ENCODE peak calls at places on chromosomes 13 and 19, in seven cellular contexts. W is B cell, O is fibroblast of mammary gland, C is psoas muscle, L is CD14-positive monocyte, V is esophagus muscularis mucosa, R is bronchial epithelial cell. D is an unnamed sample.

GRCh38 chr19:46404884-46405658 is 8.3 kb downstream of the CCDC8 start:
- DNase-seq in W (no peak), O (peak), C (no peak), L (no peak), V (no peak), R (no peak), D (peak)

GRCh38 chr13:66795636-66796035 is 434.5 kb downstream of the PCDH9 start:
- DNase-seq in W (no peak), O (no peak), C (no peak), L (no peak), V (no peak), R (no peak), D (no peak)

GRCh38 chr19:4304509-4305252 is at the start of gene FSD1:
- DNase-seq in W (peak), O (peak), C (no peak), L (no peak), V (no peak), R (no peak), D (peak)

GRCh38 chr19:55305491-55305890 is 19.6 kb downstream of the TMEM150B start:
- DNase-seq in W (peak), O (no peak), C (peak), L (no peak), V (no peak), R (peak), D (peak)

GRCh38 chr19:55809381-55810058 is 22.3 kb downstream of the NLRP11 start:
- DNase-seq in W (peak), O (peak), C (peak), L (no peak), V (no peak), R (peak), D (peak)

GRCh38 chr13:58300974-58301681 is 669.6 kb downstream of the PCDH17 start:
- DNase-seq in W (no peak), O (no peak), C (no peak), L (no peak), V (no peak), R (no peak), D (no peak)

GRCh38 chr19:49875801-49876421 is 1.2 kb downstream of the AKT1S1 start:
- DNase-seq in W (peak), O (no peak), C (peak), L (no peak), V (no peak), R (no peak), D (peak)

GRCh38 chr13:54402495-54402894 is 1373.9 kb downstream of the OLFM4 start:
- DNase-seq in W (no peak), O (no peak), C (no peak), L (no peak), V (no peak), R (no peak), D (no peak)

GRCh38 chr13:49563513-49563912 is 21.8 kb downstream of the RCBTB1 start:
- DNase-seq in W (no peak), O (peak), C (no peak), L (no peak), V (no peak), R (peak), D (no peak)

GRCh38 chr13:49559006-49559405 is 26.4 kb downstream of the RCBTB1 start:
- DNase-seq in W (no peak), O (no peak), C (no peak), L (no peak), V (no peak), R (no peak), D (no peak)

GRCh38 chr13:49561064-49561410 is 24.3 kb downstream of the RCBTB1 start:
- DNase-seq in W (no peak), O (no peak), C (no peak), L (no peak), V (no peak), R (no peak), D (no peak)

GRCh38 chr13:49560270-49561063 is 24.9 kb downstream of the RCBTB1 start:
- DNase-seq in W (no peak), O (no peak), C (no peak), L (no peak), V (no peak), R (peak), D (no peak)
- TF ChIP-seq CTCF in W (no peak), O (no peak), C (no peak), L (no peak), V (no peak), R (peak), D (no peak)

DNA sequence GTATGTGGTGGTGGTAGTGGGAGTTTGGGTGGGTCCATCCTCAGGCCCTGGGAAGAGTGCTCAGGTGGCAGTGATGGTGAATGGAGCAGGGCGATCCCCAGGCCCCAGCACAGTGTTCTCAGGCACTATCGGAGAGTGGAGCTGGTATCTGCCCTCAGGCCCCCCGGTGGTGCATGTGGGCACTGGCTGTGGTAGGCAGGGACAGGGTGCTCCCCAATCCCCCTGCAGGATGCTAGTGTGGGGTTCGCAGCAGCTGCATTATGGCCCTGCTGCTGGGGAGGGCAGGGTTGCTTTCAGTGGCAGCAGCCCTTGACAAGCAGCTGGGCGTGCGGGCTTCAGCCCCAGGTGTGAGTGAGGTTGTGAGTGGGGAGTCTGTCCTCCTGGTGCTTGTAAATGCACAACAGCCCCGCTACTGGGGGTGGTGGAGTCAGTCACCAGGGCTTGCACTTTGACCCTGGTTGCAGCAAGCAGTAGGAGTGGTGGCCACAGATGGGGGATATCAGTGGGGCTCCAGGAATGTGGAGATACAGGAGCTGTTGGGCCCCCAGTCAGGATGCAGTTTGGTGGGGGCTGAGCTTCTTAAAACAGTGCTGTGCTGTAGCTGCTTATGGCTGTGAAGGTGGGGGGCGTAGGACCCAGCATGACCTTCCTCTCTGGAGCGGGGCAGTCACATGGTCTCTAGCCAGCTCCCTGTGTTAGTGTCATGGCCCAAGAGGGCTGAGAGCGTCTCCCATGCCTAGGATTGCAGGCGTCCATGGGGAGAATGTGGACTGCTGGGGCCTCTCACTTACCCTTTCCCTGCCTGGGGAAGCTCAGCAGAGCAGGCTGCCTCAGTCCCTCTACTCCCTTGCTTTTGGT is 38.7 kb upstream of the ARHGEF7 start:
- DNase-seq in W (no peak), O (no peak), C (no peak), L (no peak), V (peak), R (no peak), D (no peak)
- TF ChIP-seq CTCF in W (no peak), O (no peak), C (no peak), L (no peak), V (no peak), R (no peak), D (no peak)

DNA sequence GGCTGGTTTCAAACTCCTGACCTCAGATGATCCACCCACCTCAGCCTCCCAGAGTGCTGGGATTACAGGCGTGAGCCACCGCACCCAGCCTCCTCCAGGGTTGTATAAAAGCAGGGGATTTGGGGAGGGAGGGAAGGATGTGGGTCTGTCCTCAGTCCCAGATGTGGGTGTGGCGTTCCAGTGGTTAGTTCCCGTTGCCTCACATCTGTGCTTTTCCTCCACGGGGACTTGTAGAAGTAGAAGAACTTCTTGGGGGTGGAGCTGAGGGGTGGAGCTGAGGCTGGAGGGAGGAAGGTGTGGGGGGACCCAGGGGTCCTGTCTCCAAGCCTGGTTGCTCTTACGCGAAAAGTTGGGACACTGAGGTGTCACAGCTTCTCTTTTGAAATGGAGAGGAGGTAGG is 514 bp upstream of the MCEMP1 start:
- DNase-seq in W (no peak), O (no peak), C (no peak), L (peak), V (no peak), R (no peak), D (no peak)
- TF ChIP-seq CTCF in W (no peak), O (no peak), C (no peak), L (no peak), V (no peak), R (no peak), D (no peak)

DNA sequence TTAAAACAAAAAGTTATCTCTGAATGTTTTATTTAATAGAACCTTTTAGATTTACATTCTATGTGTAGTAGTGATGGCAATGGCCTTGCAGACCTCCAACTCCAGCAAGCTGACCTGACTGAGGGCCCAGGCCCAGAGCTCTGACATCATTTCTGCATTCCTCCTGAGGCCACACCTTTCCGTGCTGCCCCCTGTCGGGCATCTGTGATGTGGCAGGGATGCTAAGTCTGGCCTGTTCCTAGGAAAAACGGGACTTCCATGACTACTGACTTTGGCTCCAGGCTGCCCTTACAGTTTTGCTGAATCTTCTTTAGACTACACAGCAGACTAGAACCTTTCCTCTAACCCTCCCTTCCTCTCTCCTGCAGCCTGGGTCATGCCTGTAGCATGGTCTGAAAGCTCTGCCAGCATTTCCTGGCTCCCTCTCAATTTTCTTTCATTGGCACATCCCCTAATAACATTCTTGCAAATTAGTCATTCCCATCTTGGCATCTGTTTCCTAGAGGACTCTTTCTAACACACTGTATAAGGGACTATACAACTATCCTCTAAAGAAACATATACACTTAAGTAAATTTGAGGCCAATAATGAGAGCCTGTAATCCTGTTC is 249.0 kb downstream of the GPC5 start:
- DNase-seq in W (no peak), O (no peak), C (no peak), L (no peak), V (no peak), R (no peak), D (peak)
- TF ChIP-seq CTCF in W (no peak), O (peak), C (no peak), L (peak), V (peak), R (no peak), D (peak)

GRCh38 chr19:57563547-57563946 is 3.9 kb upstream of the ZNF550 start:
- DNase-seq in W (no peak), O (no peak), C (no peak), L (no peak), V (no peak), R (no peak), D (no peak)

GRCh38 chr19:57559404-57560025 is at the start of gene ZNF550:
- DNase-seq in W (peak), O (peak), C (peak), L (peak), V (peak), R (peak), D (peak)

GRCh38 chr19:57559008-57559403 is 657 bp downstream of the ZNF550 start:
- DNase-seq in W (peak), O (peak), C (no peak), L (no peak), V (no peak), R (peak), D (peak)

GRCh38 chr19:57560049-57560491 is 407 bp upstream of the ZNF550 start:
- DNase-seq in W (no peak), O (peak), C (peak), L (no peak), V (no peak), R (peak), D (no peak)

GRCh38 chr19:57558525-57558924 is 1.1 kb downstream of the ZNF550 start:
- DNase-seq in W (no peak), O (peak), C (no peak), L (no peak), V (no peak), R (peak), D (no peak)
- TF ChIP-seq CTCF in W (no peak), O (peak), C (no peak), L (no peak), V (no peak), R (peak), D (no peak)

D was measured in nephron progenitor cell.